ENCODE peak calls at places on chromosomes 2 and 18, in four cellular contexts. N is fibroblast of mammary gland, D is progenitor cell of endocrine pancreas, Z is PC-9. R is an unnamed sample.

GRCh38 chr18:36187826-36188721 is 777 bp downstream of the MOCOS start:
- DNase-seq in D (peak), N (peak), Z (peak), R (peak)

GRCh38 chr2:37781028-37781427 is 109.6 kb upstream of the CDC42EP3 start:
- DNase-seq in D (no peak), N (peak), Z (no peak), R (no peak)

GRCh38 chr2:15913146-15913545 is 27.2 kb upstream of the MYCN start:
- DNase-seq in Z (no peak), N (no peak), D (no peak), R (no peak)

GRCh38 chr18:79434611-79435010 is 38.9 kb downstream of the NFATC1 start:
- DNase-seq in Z (no peak), N (no peak), D (no peak), R (no peak)

GRCh38 chr2:11498543-11499034 is 32.6 kb upstream of the E2F6 start:
- DNase-seq in D (no peak), N (peak), Z (peak), R (peak)

GRCh38 chr2:64035067-64035942 is 16.1 kb upstream of the VPS54 start:
- DNase-seq in Z (no peak), N (peak), D (no peak), R (no peak)

GRCh38 chr2:29336334-29336733 is 221.1 kb downstream of the CLIP4 start:
- DNase-seq in N (no peak), Z (no peak), D (no peak), R (no peak)

GRCh38 chr18:3246636-3247242 is 862 bp upstream of the MYL12A start:
- DNase-seq in D (no peak), Z (no peak), N (peak), R (no peak)

GRCh38 chr2:120012363-120012762 is 514 bp upstream of the EPB41L5 start:
- DNase-seq in N (no peak), Z (no peak), D (no peak), R (no peak)

GRCh38 chr2:220985561-220985960 is 586.5 kb downstream of the EPHA4 start:
- DNase-seq in Z (no peak), N (no peak), D (no peak), R (no peak)

GRCh38 chr2:65550246-65550645 is 117.8 kb upstream of the SPRED2 start:
- DNase-seq in D (no peak), Z (no peak), N (peak), R (no peak)

GRCh38 chr2:20424300-20425290 is 22.3 kb upstream of the RHOB start:
- DNase-seq in N (peak), D (no peak), Z (no peak), R (no peak)

GRCh38 chr2:108907822-108908716 is 81.0 kb downstream of the EDAR start:
- DNase-seq in Z (no peak), N (no peak), D (no peak), R (no peak)

GRCh38 chr18:54883816-54884604 is 55.7 kb downstream of the RAB27B start:
- DNase-seq in D (no peak), N (no peak), Z (no peak), R (no peak)

GRCh38 chr18:37962316-37962966 is 396.8 kb upstream of the CELF4 start:
- DNase-seq in D (no peak), N (no peak), Z (no peak), R (no peak)

GRCh38 chr2:139529045-139529444 is 748.9 kb upstream of the NXPH2 start:
- DNase-seq in D (no peak), N (no peak), Z (peak), R (peak)

GRCh38 chr2:198657520-198658121 is 800.1 kb downstream of the SATB2 start:
- DNase-seq in D (peak), N (peak), Z (no peak), R (peak)

GRCh38 chr2:239292956-239293355 is 107.9 kb downstream of the HDAC4 start:
- DNase-seq in Z (no peak), D (no peak), N (no peak), R (no peak)

GRCh38 chr18:21391074-21391673 is 149.1 kb downstream of the GREB1L start:
- DNase-seq in Z (peak), D (no peak), N (peak), R (no peak)

GRCh38 chr2:216903470-216903869 is 43.6 kb upstream of the TNP1 start:
- DNase-seq in N (no peak), D (no peak), Z (no peak), R (no peak)

GRCh38 chr18:5524660-5525059 is 19.1 kb downstream of the EPB41L3 start:
- DNase-seq in D (no peak), Z (no peak), N (no peak), R (no peak)

GRCh38 chr2:72770879-72771461 is 54.9 kb downstream of the EXOC6B start:
- DNase-seq in D (peak), Z (peak), N (peak), R (peak)

GRCh38 chr2:153940511-153940910 is 68.8 kb downstream of the GALNT13 start:
- DNase-seq in Z (no peak), N (peak), D (no peak), R (no peak)

GRCh38 chr2:129275706-129276105 is 703.8 kb upstream of the RAB6C start:
- DNase-seq in N (no peak), Z (no peak), D (no peak), R (no peak)

DNA sequence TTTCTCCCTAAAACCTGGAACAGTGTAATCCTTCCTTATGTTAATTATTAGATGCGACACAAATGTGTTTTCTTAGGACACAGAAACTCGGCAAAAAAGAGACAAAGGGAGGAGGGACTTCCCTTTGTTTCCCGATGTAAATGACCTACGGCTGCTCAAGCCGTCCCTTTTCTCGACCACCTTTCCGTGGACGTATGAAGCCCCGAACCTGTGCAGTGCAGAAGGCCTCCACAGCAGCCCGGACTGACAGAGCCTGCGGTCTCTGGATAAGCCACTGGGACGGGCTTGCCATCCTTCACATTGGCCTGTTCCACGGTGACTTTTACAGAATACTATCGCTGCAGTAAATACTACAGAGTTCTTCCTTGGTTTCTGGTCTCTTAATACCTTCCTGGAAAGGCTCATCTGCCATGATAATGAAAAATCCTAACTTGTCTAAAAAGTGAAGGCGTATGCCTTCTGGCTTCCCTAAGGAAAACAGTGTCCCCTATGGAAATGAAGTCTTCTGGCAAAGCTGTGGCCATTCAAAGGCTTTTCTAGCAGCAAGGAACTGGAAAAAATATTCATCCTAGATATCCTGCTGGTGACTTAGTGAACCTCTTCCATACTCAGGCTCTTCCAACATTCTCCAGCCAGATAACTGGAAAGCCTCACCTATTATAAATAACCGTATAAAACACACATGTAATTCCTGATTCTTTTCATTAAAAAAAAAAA is 84.9 kb downstream of the RBMS1 start:
- DNase-seq in Z (no peak), D (no peak), N (no peak), R (peak)
- TF ChIP-seq CTCF in Z (no peak), D (peak), N (no peak), R (no peak)

DNA sequence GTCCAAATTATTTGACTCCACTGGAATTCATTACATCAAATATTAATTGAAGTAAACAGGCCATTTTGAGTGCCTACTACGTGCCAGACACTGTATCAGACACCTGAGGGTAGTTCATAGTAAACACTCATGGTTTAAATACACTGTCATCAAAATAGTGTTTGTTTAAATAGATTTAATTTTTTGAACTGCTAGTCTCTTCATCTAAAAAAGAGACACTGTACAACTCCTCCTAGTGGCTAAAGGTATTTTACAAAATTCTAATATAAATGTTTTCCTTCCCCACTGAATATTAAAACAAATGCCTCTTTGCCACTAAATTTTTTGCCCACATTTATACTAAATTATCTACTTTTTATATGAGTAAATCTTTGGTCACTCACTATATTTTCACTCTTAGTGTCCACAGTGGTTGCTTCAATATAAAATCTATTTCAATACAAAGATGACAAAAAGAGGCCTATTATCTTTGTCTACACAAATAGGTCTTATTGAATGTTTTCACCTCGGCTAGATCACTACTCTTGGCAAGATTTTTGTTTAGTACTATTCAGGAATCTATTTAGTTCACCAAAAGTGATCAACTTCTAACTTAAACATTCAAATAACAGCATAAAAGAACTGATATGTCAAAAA is 122.1 kb downstream of the TMEM247 start:
- DNase-seq in D (no peak), Z (no peak), N (peak), R (no peak)
- TF ChIP-seq CTCF in D (peak), Z (peak), N (peak), R (peak)

DNA sequence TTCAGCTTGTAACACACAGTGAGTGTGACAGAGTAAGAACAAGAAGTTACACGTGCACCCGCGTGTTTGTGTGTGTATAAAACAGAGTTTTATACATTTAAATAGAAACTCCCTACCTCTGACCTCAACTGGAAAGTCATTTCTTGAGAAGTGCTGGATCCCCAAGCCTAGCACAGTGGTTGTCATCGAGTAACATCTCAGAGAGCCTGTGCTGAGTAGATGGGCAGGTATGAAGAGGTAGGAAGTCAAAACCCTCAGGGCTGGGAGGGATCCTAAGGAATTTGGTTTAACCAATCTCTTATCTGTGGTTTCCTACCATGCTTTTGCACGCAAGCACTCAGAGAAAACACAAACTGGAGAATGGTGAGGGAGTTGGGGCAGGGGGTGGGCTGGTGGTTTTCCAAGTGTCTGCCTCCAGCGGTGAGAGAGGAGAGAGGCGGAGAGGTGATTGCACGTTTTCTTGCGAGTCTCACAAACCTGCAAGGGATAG is 9.2 kb downstream of the ACOXL start:
- DNase-seq in D (no peak), N (no peak), Z (peak), R (no peak)
- TF ChIP-seq CTCF in D (peak), N (no peak), Z (peak), R (no peak)

DNA sequence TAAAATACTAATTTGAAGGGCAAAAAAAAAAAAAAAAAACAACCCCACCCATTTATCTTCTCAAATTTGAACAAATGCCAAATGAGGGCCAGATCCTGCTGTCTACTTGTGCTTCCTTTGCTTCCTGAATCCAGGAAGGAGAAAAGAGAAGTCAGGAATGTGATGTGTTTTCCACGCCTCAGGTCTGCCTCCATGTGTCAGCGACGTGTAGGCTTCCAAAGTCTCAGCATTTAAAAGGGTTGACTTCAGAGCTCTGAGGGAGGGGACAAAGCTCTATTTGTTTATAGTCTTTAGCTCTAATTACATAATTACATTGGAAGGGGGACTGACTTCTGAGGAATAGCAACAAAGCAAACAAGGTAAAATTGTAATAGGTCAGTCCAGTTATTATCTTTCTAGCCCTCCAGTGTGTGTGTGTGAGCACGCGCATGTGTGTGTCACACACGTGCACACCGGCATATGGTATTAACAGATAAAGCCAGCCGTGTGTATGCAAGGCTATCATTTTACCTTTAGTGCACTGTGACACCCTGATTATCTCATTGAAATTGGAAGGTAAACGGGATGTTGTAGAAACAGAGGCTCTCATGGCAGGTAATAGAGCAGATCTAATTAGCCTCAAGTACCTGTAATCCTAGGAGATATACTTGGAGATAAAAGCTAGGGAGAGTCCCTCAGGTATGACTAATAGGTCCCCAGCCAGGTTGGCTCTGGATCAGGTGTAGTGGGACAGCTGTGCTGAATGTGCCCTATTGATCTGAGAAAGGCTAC is 911.4 kb upstream of the ZEB2 start:
- DNase-seq in D (no peak), N (no peak), Z (no peak), R (no peak)
- TF ChIP-seq CTCF in D (peak), N (no peak), Z (no peak), R (no peak)

DNA sequence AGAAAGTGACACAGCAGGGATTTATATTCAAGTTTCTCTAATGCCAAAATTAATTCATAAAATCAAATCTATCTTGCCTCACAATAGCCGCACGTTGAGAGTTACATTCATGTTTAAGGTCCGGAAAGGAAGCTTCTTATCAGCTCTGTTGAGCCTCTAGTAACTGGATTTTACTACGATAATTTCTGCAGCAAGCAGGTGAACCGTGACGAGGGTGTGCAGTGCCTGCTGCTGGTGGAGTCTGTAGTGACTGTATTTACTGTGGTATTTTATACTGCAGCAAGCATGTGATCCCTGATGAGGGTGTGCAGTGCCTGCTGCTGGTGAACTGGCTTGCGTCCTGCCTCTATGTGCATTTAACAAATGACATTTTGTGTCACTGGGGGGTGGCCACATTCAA is 120.0 kb downstream of the SNTG2 start:
- DNase-seq in N (no peak), Z (no peak), D (no peak), R (no peak)
- TF ChIP-seq CTCF in N (no peak), Z (no peak), D (no peak), R (no peak)

GRCh38 chr2:100625731-100626130 is 62.9 kb downstream of the PDCL3 start:
- DNase-seq in D (no peak), N (peak), Z (no peak), R (no peak)
- TF ChIP-seq CTCF in D (no peak), N (no peak), Z (no peak), R (no peak)

GRCh38 chr18:47932170-47932569 is 1.7 kb upstream of the SMAD2 start:
- DNase-seq in N (no peak), D (no peak), Z (no peak), R (no peak)

GRCh38 chr18:47930844-47931706 is 616 bp upstream of the SMAD2 start:
- DNase-seq in D (peak), N (peak), Z (peak), R (peak)

GRCh38 chr18:47931707-47932103 is 1.2 kb upstream of the SMAD2 start:
- DNase-seq in Z (peak), N (peak), D (no peak), R (no peak)

GRCh38 chr18:47930086-47930843 is at the start of gene SMAD2:
- DNase-seq in N (peak), D (peak), Z (peak), R (peak)

DNA sequence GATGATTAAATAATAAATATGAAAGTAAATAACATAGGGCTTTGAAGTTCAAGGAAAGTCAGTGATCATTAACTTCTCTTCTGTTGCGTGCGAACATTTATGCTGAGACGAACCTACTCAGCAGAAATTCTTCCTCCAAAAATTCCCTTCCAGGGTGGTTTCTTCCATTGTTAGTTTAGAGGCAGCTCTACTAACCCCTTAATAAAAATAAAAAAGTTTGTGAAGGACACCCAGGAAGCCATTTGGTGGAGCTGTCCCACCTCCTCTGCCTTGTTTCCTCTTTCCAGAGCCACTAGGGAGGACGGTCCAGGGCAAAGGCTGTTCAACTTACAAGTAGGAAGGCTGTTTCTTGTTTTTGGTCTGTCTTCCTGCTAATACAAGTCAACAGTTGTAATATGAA is 2.1 kb upstream of the SMAD2 start:
- DNase-seq in N (no peak), Z (no peak), D (no peak), R (no peak)
- TF ChIP-seq CTCF in N (no peak), Z (no peak), D (no peak), R (no peak)